ENCODE peak calls at places on chromosomes 4 and X, in seven cellular contexts. A, M, J, G, T, X and I are unnamed samples.

GRCh38 chr4:47483722-47484121 is 1.4 kb upstream of the ATP10D start:
- DNase-seq in J (no peak), G (peak), T (peak), A (no peak), X (no peak), M (no peak), I (no peak)

GRCh38 chr4:142203505-142203904 is 567.1 kb downstream of the IL15 start:
- DNase-seq in X (no peak), M (no peak), J (no peak), A (no peak), T (no peak), G (no peak), I (no peak)

GRCh38 chr4:137610960-137611359 is 78.7 kb upstream of the PCDH18 start:
- DNase-seq in G (peak), M (no peak), A (no peak), J (peak), X (no peak), T (peak), I (no peak)

GRCh38 chr4:98659106-98659592 is 738 bp upstream of the TSPAN5 start:
- DNase-seq in A (no peak), J (peak), X (peak), G (no peak), M (no peak), T (peak), I (no peak)

GRCh38 chr4:2878346-2878745 is 34.7 kb downstream of the ADD1 start:
- DNase-seq in G (no peak), A (no peak), X (no peak), J (no peak), M (no peak), T (no peak), I (no peak)

GRCh38 chrX:45515262-45516215 is 314.9 kb upstream of the DIPK2B start:
- DNase-seq in T (peak), A (peak), M (no peak), G (peak), J (peak), X (peak), I (peak)

GRCh38 chrX:78574306-78574705 is 84.8 kb downstream of the RTL3 start:
- DNase-seq in M (no peak), J (no peak), X (no peak), G (no peak), T (no peak), A (no peak), I (no peak)

GRCh38 chrX:13652256-13653021 is 502 bp upstream of the TCEANC start:
- DNase-seq in J (no peak), G (peak), M (no peak), X (peak), T (peak), A (peak), I (no peak)

GRCh38 chr4:40515398-40516293 is 114.0 kb downstream of the RBM47 start:
- DNase-seq in J (no peak), T (peak), G (peak), M (peak), X (no peak), A (no peak), I (peak)

GRCh38 chr4:16685536-16685935 is 212.9 kb downstream of the LDB2 start:
- DNase-seq in A (no peak), T (no peak), G (peak), X (no peak), J (no peak), M (no peak), I (no peak)

GRCh38 chr4:15163284-15163645 is 161.0 kb downstream of the CPEB2 start:
- DNase-seq in M (no peak), G (no peak), T (no peak), X (no peak), A (no peak), J (no peak), I (no peak)

GRCh38 chrX:79413009-79413408 is 45.9 kb upstream of the ITM2A start:
- DNase-seq in J (peak), T (peak), X (peak), G (peak), A (no peak), M (no peak), I (no peak)

GRCh38 chr4:45350438-45350837 is 624.1 kb upstream of the GNPDA2 start:
- DNase-seq in M (no peak), G (peak), X (peak), J (peak), A (no peak), T (no peak), I (no peak)

DNA sequence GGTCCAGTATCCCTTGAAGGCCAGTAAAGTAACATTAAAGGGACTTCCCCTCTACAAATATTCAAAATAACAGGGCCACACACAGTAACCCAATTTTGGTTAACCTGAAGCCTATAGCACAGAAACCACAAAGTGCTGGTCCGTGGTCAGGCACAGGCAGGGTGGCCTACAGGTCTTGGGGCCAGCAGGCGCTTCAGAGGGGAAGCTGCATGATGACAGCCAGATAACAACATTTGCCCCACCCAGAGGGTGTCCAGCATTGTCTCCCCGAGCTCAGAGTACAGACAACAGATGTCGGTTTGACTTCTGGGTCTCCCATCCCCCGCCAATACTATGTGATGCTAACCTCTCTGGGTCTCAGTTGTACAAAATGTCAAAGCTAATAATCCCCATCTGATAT is 51.1 kb downstream of the SH3KBP1 start:
- DNase-seq in X (no peak), J (no peak), M (no peak), T (no peak), G (no peak), A (no peak), I (no peak)
- H3K4me3 ChIP-seq in X (no peak), J (no peak), M (no peak), T (no peak), G (no peak), A (no peak), I (no peak)

GRCh38 chrX:15564981-15565579 is 35.7 kb downstream of the ACE2 start:
- DNase-seq in G (peak), A (peak), M (no peak), J (peak), X (peak), T (peak), I (peak)

GRCh38 chrX:15566244-15566643 is 34.5 kb downstream of the ACE2 start:
- DNase-seq in A (no peak), J (no peak), G (no peak), M (no peak), X (no peak), T (no peak), I (no peak)

GRCh38 chrX:15567267-15567666 is 33.5 kb downstream of the ACE2 start:
- DNase-seq in G (no peak), T (no peak), M (no peak), A (no peak), J (no peak), X (no peak), I (no peak)

GRCh38 chrX:15570145-15570544 is 30.6 kb downstream of the ACE2 start:
- DNase-seq in G (no peak), X (no peak), J (no peak), T (no peak), M (no peak), A (no peak), I (no peak)

GRCh38 chrX:15567886-15568616 is 32.7 kb downstream of the ACE2 start:
- DNase-seq in A (no peak), T (peak), X (peak), G (peak), J (no peak), M (no peak), I (no peak)
- TF ChIP-seq CTCF in A (peak), T (peak), X (peak), G (peak), J (peak), M (peak), I (no peak)

GRCh38 chr4:86544313-86544966 is 49.7 kb upstream of the PTPN13 start:
- DNase-seq in G (no peak), M (peak), X (no peak), A (no peak), J (no peak), T (no peak), I (peak)
- H3K4me3 ChIP-seq in G (no peak), M (no peak), X (no peak), A (no peak), J (no peak), T (no peak), I (no peak)

GRCh38 chr4:107600456-107600855 is 119.6 kb downstream of the PAPSS1 start:
- DNase-seq in T (no peak), M (no peak), X (no peak), A (peak), J (no peak), G (peak), I (no peak)
- TF ChIP-seq CTCF in T (no peak), M (no peak), X (no peak), A (no peak), J (no peak), G (no peak), I (no peak)

GRCh38 chr4:94758141-94758699 is 465 bp downstream of the BMPR1B start:
- DNase-seq in M (no peak), G (peak), J (no peak), X (no peak), A (no peak), T (peak), I (no peak)
- H3K4me3 ChIP-seq in M (no peak), G (peak), J (peak), X (peak), A (peak), T (peak), I (no peak)

DNA sequence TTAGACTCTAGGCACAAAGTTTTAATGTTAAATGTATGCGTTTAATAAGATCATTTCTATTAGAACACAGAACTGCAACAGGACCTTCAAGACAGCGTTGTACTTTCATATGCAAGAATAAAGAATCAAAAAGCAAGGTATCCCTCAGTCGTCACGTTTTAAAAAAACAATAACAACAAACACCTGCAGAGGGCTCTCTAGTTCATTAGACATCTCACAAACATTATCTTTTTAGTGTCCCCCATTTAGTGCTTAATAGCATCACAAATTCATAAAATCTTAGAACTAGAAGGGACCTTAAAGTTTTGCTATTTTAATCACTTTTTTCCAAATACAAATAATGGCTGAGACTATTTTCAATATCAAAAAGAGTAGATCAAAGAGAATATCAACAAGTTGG is 236.6 kb downstream of the DCHS2 start:
- DNase-seq in X (no peak), T (no peak), J (no peak), M (no peak), G (no peak), A (no peak), I (no peak)
- TF ChIP-seq CTCF in X (peak), T (no peak), J (no peak), M (peak), G (no peak), A (no peak), I (no peak)